ENCODE peak calls at places on chromosomes 5 and 9, in seven cellular contexts. N is HAP-1; H is T-cell; Q is suprapubic skin; E is NCI-H1048; Z is central memory CD4-positive, alpha-beta T cell; A is cerebellum. T is an unnamed sample.

GRCh38 chr5:3564827-3565560 is 30.6 kb upstream of the IRX1 start:
- DNase-seq in N (peak), H (no peak), Q (no peak), E (no peak), Z (no peak), A (no peak), T (no peak)

GRCh38 chr9:135749171-135750045 is 47.4 kb downstream of the KCNT1 start:
- DNase-seq in N (no peak), H (no peak), Q (no peak), E (no peak), Z (no peak), A (no peak), T (no peak)

GRCh38 chr9:133371261-133371711 is 4.6 kb downstream of the SURF4 start:
- DNase-seq in N (no peak), H (peak), Q (no peak), E (no peak), Z (peak), A (no peak), T (peak)

GRCh38 chr9:78575041-78575440 is 278.1 kb downstream of the PSAT1 start:
- DNase-seq in N (peak), H (no peak), Q (no peak), E (no peak), Z (no peak), A (no peak), T (no peak)

GRCh38 chr5:143061161-143061945 is 291.2 kb downstream of the ARHGAP26 start:
- DNase-seq in N (no peak), H (no peak), Q (no peak), E (no peak), Z (no peak), A (no peak), T (no peak)

GRCh38 chr9:70263421-70263820 is 4.6 kb downstream of the SMC5 start:
- DNase-seq in N (peak), H (no peak), Q (no peak), E (no peak), Z (no peak), A (no peak), T (no peak)

GRCh38 chr5:158921441-158922262 is 178.1 kb downstream of the EBF1 start:
- DNase-seq in N (no peak), H (no peak), Q (no peak), E (no peak), Z (no peak), A (no peak), T (no peak)

GRCh38 chr9:86732514-86732913 is 214.8 kb downstream of the GAS1 start:
- DNase-seq in N (no peak), H (no peak), Q (peak), E (no peak), Z (no peak), A (no peak), T (no peak)

GRCh38 chr5:58871648-58872242 is 288.9 kb downstream of the RAB3C start:
- DNase-seq in N (peak), H (no peak), Q (no peak), E (no peak), Z (peak), A (peak), T (peak)

GRCh38 chr9:98484218-98484617 is 224.5 kb downstream of the GABBR2 start:
- DNase-seq in N (no peak), H (no peak), Q (no peak), E (no peak), Z (no peak), A (no peak), T (no peak)

GRCh38 chr9:106075568-106075967 is 381.2 kb downstream of the TMEM38B start:
- DNase-seq in N (no peak), H (no peak), Q (no peak), E (no peak), Z (no peak), A (no peak), T (no peak)

GRCh38 chr9:21470126-21470525 is 12.0 kb downstream of the IFNE start:
- DNase-seq in N (no peak), H (no peak), Q (no peak), E (no peak), Z (no peak), A (no peak), T (no peak)

GRCh38 chr5:7876867-7877266 is 7.9 kb downstream of the MTRR start:
- DNase-seq in N (no peak), H (no peak), Q (no peak), E (no peak), Z (no peak), A (no peak), T (peak)

GRCh38 chr5:170626507-170627150 is 122.8 kb downstream of the KCNIP1 start:
- DNase-seq in N (no peak), H (no peak), Q (no peak), E (no peak), Z (no peak), A (no peak), T (no peak)

GRCh38 chr5:107467137-107467932 is 203.4 kb downstream of the EFNA5 start:
- DNase-seq in N (no peak), H (no peak), Q (no peak), E (no peak), Z (no peak), A (no peak), T (no peak)

GRCh38 chr5:167363065-167363464 is 928.4 kb upstream of the WWC1 start:
- DNase-seq in N (no peak), H (no peak), Q (no peak), E (no peak), Z (no peak), A (no peak), T (no peak)

GRCh38 chr5:107085572-107085971 is 585.2 kb downstream of the EFNA5 start:
- DNase-seq in N (no peak), H (no peak), Q (no peak), E (no peak), Z (no peak), A (no peak), T (no peak)